ENCODE peak calls at places on chromosomes 12 and 14, in four cellular contexts. P is K562, E is HepG2, W is GM12878. K is an unnamed sample.
A peak's percentile ranks its signal among the peaks of the same experiment; 100 is the strongest.

GRCh38 chr12:57868870-57869609 is 22.5 kb upstream of the CTDSP2 start:
- DNase-seq in W (no peak), E (no peak), P (no peak), K (no peak)

GRCh38 chr14:104291123-104292000 is 153.0 kb downstream of the KIF26A start:
- DNase-seq in E (no peak), W (no peak), P (no peak), K (peak; percentile 69)

GRCh38 chr12:34404377-34405285 is 382.3 kb downstream of the ALG10 start:
- DNase-seq in E (no peak), W (no peak), P (no peak), K (no peak)

GRCh38 chr12:96239711-96240234 is 45.6 kb downstream of the ELK3 start:
- DNase-seq in W (no peak), P (no peak), E (no peak), K (no peak)

GRCh38 chr14:24634158-24634557 is at the start of gene GZMB:
- DNase-seq in W (no peak), P (no peak), E (no peak), K (no peak)

GRCh38 chr12:114313910-114314309 is 92.0 kb downstream of the TBX5 start:
- DNase-seq in E (no peak), W (no peak), P (no peak), K (no peak)

GRCh38 chr12:30106204-30106603 is 322.5 kb upstream of the TMTC1 start:
- DNase-seq in W (no peak), P (no peak), E (no peak), K (no peak)

GRCh38 chr12:131012279-131013069 is 58.8 kb downstream of the ADGRD1 start:
- DNase-seq in P (no peak), E (peak; percentile 98), W (no peak), K (no peak)

GRCh38 chr12:113463746-113464743 is 7.6 kb downstream of the LHX5 start:
- DNase-seq in P (no peak), W (no peak), E (no peak), K (peak; percentile 54)

GRCh38 chr12:125271850-125272249 is 206.6 kb downstream of the AACS start:
- DNase-seq in W (no peak), P (no peak), E (no peak), K (no peak)

GRCh38 chr12:65926119-65927004 is 102.1 kb downstream of the HMGA2 start:
- DNase-seq in P (no peak), E (peak; percentile 88), W (no peak), K (no peak)

GRCh38 chr12:64028541-64028940 is 184.0 kb downstream of the SRGAP1 start:
- DNase-seq in P (no peak), W (no peak), E (no peak), K (no peak)

GRCh38 chr12:22670762-22671161 is 45.8 kb downstream of the ETNK1 start:
- DNase-seq in W (no peak), P (no peak), E (no peak), K (no peak)

GRCh38 chr12:26818201-26818600 is 14.8 kb downstream of the ITPR2 start:
- DNase-seq in E (no peak), P (no peak), W (no peak), K (no peak)

GRCh38 chr12:30829876-30830275 is 75.1 kb upstream of the CAPRIN2 start:
- DNase-seq in E (no peak), W (no peak), P (no peak), K (no peak)

GRCh38 chr12:112294793-112295192 is 87.4 kb downstream of the HECTD4 start:
- DNase-seq in P (peak; percentile 29), W (no peak), E (peak; percentile 18), K (no peak)

GRCh38 chr14:85530626-85531025 is 682 bp downstream of the FLRT2 start:
- DNase-seq in P (no peak), E (no peak), W (no peak), K (no peak)

GRCh38 chr14:68787235-68787727 is 5.6 kb downstream of the ZFP36L1 start:
- DNase-seq in E (no peak), P (peak; percentile 17), W (no peak), K (no peak)

GRCh38 chr14:22432348-22432976 is 156.6 kb downstream of the DAD1 start:
- DNase-seq in P (peak; percentile 20), E (no peak), W (no peak), K (no peak)

GRCh38 chr14:68283378-68284123 is 464.0 kb downstream of the RAD51B start:
- DNase-seq in W (peak; percentile 95), E (no peak), P (no peak), K (no peak)

GRCh38 chr12:46553266-46553665 is 180.7 kb upstream of the SLC38A2 start:
- DNase-seq in W (no peak), P (no peak), E (peak; percentile 12), K (no peak)

GRCh38 chr12:20578142-20578541 is 117.0 kb upstream of the SLCO1C1 start:
- DNase-seq in P (no peak), W (no peak), E (no peak), K (no peak)

GRCh38 chr14:59829941-59830734 is 40.4 kb downstream of the RTN1 start:
- DNase-seq in E (no peak), P (no peak), W (no peak), K (no peak)
- TF ChIP-seq CREM in E (no peak), P (no peak), W (no peak), K (no peak)

GRCh38 chr14:34350903-34351302 is 111.1 kb downstream of the SPTSSA start:
- DNase-seq in E (no peak), P (no peak), W (no peak), K (no peak)

GRCh38 chr14:34359423-34360120 is 102.5 kb downstream of the SPTSSA start:
- DNase-seq in P (no peak), E (no peak), W (no peak), K (no peak)

GRCh38 chr14:34354556-34354955 is 107.5 kb downstream of the SPTSSA start:
- DNase-seq in E (no peak), W (no peak), P (no peak), K (no peak)

GRCh38 chr14:34356267-34356660 is 105.8 kb downstream of the SPTSSA start:
- DNase-seq in P (no peak), W (no peak), E (no peak), K (no peak)

GRCh38 chr14:34355584-34356266 is 106.3 kb downstream of the SPTSSA start:
- DNase-seq in W (no peak), P (peak; percentile 12), E (peak; percentile 45), K (no peak)
- TF ChIP-seq CREB1 in W (no peak), P (no peak), E (no peak), K (no peak)

GRCh38 chr14:99525699-99526080 is 44.5 kb downstream of the CCNK start:
- DNase-seq in W (no peak), E (no peak), P (no peak), K (no peak)

GRCh38 chr14:99524091-99524661 is 43.0 kb downstream of the CCNK start:
- DNase-seq in E (no peak), W (no peak), P (no peak), K (no peak)

GRCh38 chr14:99523661-99524050 is 42.4 kb downstream of the CCNK start:
- DNase-seq in P (no peak), E (no peak), W (no peak), K (no peak)

GRCh38 chr14:99522934-99523660 is 41.9 kb downstream of the CCNK start:
- DNase-seq in W (no peak), E (no peak), P (peak; percentile 25), K (no peak)

GRCh38 chr14:99524804-99525698 is 43.8 kb downstream of the CCNK start:
- DNase-seq in E (no peak), W (no peak), P (peak; percentile 28), K (no peak)
- TF ChIP-seq CREM in E (no peak), W (no peak), P (no peak), K (no peak)

GRCh38 chr12:95173392-95174251 is 43.6 kb downstream of the FGD6 start:
- DNase-seq in P (peak; percentile 89), E (no peak), W (no peak), K (no peak)

GRCh38 chr12:95164656-95165055 is 52.6 kb downstream of the FGD6 start:
- DNase-seq in P (no peak), W (no peak), E (no peak), K (no peak)

GRCh38 chr12:95168746-95169145 is 48.5 kb downstream of the FGD6 start:
- DNase-seq in P (no peak), E (no peak), W (no peak), K (no peak)

GRCh38 chr12:95169368-95169767 is 47.9 kb downstream of the FGD6 start:
- DNase-seq in P (peak; percentile 72), E (peak; percentile 80), W (no peak), K (no peak)
- TF ChIP-seq CREB1 in P (no peak), E (no peak), W (no peak), K (no peak)

GRCh38 chr14:88194531-88194930 is 128.5 kb downstream of the KCNK10 start:
- DNase-seq in P (no peak), W (no peak), E (no peak), K (no peak)

GRCh38 chr14:88191605-88192004 is 131.5 kb downstream of the KCNK10 start:
- DNase-seq in P (no peak), E (no peak), W (no peak), K (no peak)

GRCh38 chr14:88189040-88189839 is 133.8 kb downstream of the KCNK10 start:
- DNase-seq in P (peak; percentile 80), W (peak; percentile 25), E (peak; percentile 81), K (peak; percentile 83)

GRCh38 chr14:88185843-88186242 is 137.2 kb downstream of the KCNK10 start:
- DNase-seq in E (no peak), P (no peak), W (no peak), K (no peak)

DNA sequence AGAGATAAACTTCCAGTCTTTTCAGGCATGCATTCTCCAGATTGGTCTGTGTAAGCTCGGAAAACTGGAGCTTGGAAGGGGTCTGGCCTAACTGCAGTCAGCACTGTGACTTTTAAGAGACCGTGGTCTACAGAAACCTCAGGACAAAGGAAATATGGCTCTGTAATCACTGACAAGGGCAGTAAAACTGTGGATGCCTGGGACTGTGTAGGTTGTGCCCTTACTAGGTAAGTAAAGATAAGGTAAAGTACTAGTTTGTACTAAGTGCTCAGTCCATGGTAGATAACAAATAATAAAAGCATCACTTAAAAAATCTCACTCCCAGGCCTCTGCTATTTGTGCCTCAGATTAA is 133.3 kb downstream of the KCNK10 start:
- DNase-seq in W (no peak), P (no peak), E (no peak), K (no peak)
- TF ChIP-seq CREM in W (no peak), P (no peak), E (no peak), K (no peak)

GRCh38 chr14:75915063-75915462 is 66.7 kb downstream of the TGFB3 start:
- DNase-seq in P (no peak), W (no peak), E (peak; percentile 17), K (no peak)
- TF ChIP-seq CREB1 in P (no peak), W (no peak), E (no peak), K (no peak)

GRCh38 chr12:91353266-91353665 is 170.6 kb upstream of the DCN start:
- DNase-seq in E (no peak), P (no peak), W (no peak), K (no peak)

GRCh38 chr12:91357381-91357780 is 174.8 kb upstream of the DCN start:
- DNase-seq in P (no peak), W (no peak), E (peak; percentile 45), K (no peak)

GRCh38 chr12:91356405-91356804 is 173.8 kb upstream of the DCN start:
- DNase-seq in P (no peak), W (no peak), E (no peak), K (no peak)

GRCh38 chr12:91349451-91349850 is 166.8 kb upstream of the DCN start:
- DNase-seq in P (no peak), W (no peak), E (no peak), K (no peak)

GRCh38 chr12:91355150-91356006 is 172.8 kb upstream of the DCN start:
- DNase-seq in W (peak; percentile 3), E (peak; percentile 47), P (peak; percentile 68), K (peak; percentile 59)
- TF ChIP-seq CREM in W (no peak), E (no peak), P (no peak), K (no peak)